ENCODE peak calls at places on chromosomes 16 and 17, in seven cellular contexts. One of them, this sample, is unnamed.

GRCh38 chr17:65801513-65801912 is 240.1 kb upstream of the AXIN2 start:
- DNase-seq in cardiac fibroblast: no peak
- DNase-seq in fibroblast of mammary gland: no peak
- DNase-seq in MG63: no peak
- DNase-seq in lung: no peak
- DNase-seq in dorsolateral prefrontal cortex: no peak
- DNase-seq in left ventricle myocardium inferior: no peak
- DNase-seq in this sample: no peak

GRCh38 chr16:10876799-10877341 is at the start of gene CIITA:
- DNase-seq in fibroblast of mammary gland: peak
- DNase-seq in dorsolateral prefrontal cortex: peak
- DNase-seq in lung: peak
- DNase-seq in left ventricle myocardium inferior: peak
- DNase-seq in MG63: peak
- DNase-seq in cardiac fibroblast: peak
- DNase-seq in this sample: peak

GRCh38 chr17:8164815-8165131 is 2.0 kb upstream of the VAMP2 start:
- DNase-seq in left ventricle myocardium inferior: peak
- DNase-seq in MG63: no peak
- DNase-seq in cardiac fibroblast: no peak
- DNase-seq in fibroblast of mammary gland: no peak
- DNase-seq in dorsolateral prefrontal cortex: no peak
- DNase-seq in lung: no peak
- DNase-seq in this sample: no peak

GRCh38 chr17:73841431-73842060 is 197.3 kb upstream of the SDK2 start:
- DNase-seq in fibroblast of mammary gland: peak
- DNase-seq in dorsolateral prefrontal cortex: no peak
- DNase-seq in cardiac fibroblast: peak
- DNase-seq in MG63: no peak
- DNase-seq in left ventricle myocardium inferior: no peak
- DNase-seq in lung: no peak
- DNase-seq in this sample: no peak

GRCh38 chr16:74035816-74036215 is 260.8 kb upstream of the PSMD7 start:
- DNase-seq in dorsolateral prefrontal cortex: no peak
- DNase-seq in MG63: no peak
- DNase-seq in fibroblast of mammary gland: peak
- DNase-seq in left ventricle myocardium inferior: no peak
- DNase-seq in cardiac fibroblast: peak
- DNase-seq in lung: no peak
- DNase-seq in this sample: no peak

GRCh38 chr16:25298165-25298872 is 40.7 kb upstream of the ZKSCAN2 start:
- DNase-seq in dorsolateral prefrontal cortex: no peak
- DNase-seq in MG63: no peak
- DNase-seq in left ventricle myocardium inferior: no peak
- DNase-seq in lung: no peak
- DNase-seq in cardiac fibroblast: no peak
- DNase-seq in fibroblast of mammary gland: no peak
- DNase-seq in this sample: no peak

GRCh38 chr17:49125449-49125848 is 7.1 kb upstream of the B4GALNT2 start:
- DNase-seq in left ventricle myocardium inferior: no peak
- DNase-seq in lung: no peak
- DNase-seq in fibroblast of mammary gland: no peak
- DNase-seq in MG63: no peak
- DNase-seq in dorsolateral prefrontal cortex: no peak
- DNase-seq in cardiac fibroblast: no peak
- DNase-seq in this sample: no peak

GRCh38 chr16:46885960-46886763 is 2.0 kb downstream of the GPT2 start:
- DNase-seq in MG63: peak
- DNase-seq in fibroblast of mammary gland: peak
- DNase-seq in dorsolateral prefrontal cortex: peak
- DNase-seq in lung: no peak
- DNase-seq in cardiac fibroblast: peak
- DNase-seq in left ventricle myocardium inferior: no peak
- DNase-seq in this sample: no peak

GRCh38 chr17:7574176-7574953 is 5.1 kb upstream of the CD68 start:
- DNase-seq in cardiac fibroblast: no peak
- DNase-seq in dorsolateral prefrontal cortex: no peak
- DNase-seq in lung: no peak
- DNase-seq in MG63: no peak
- DNase-seq in fibroblast of mammary gland: peak
- DNase-seq in left ventricle myocardium inferior: no peak
- DNase-seq in this sample: peak

GRCh38 chr17:63446218-63446980 is at the start of gene CYB561:
- DNase-seq in fibroblast of mammary gland: peak
- DNase-seq in dorsolateral prefrontal cortex: peak
- DNase-seq in lung: peak
- DNase-seq in left ventricle myocardium inferior: peak
- DNase-seq in MG63: peak
- DNase-seq in cardiac fibroblast: peak
- DNase-seq in this sample: peak

GRCh38 chr16:87945351-87946042 is 5.7 kb upstream of the BANP start:
- DNase-seq in lung: peak
- DNase-seq in cardiac fibroblast: peak
- DNase-seq in MG63: no peak
- DNase-seq in left ventricle myocardium inferior: peak
- DNase-seq in dorsolateral prefrontal cortex: peak
- DNase-seq in fibroblast of mammary gland: peak
- DNase-seq in this sample: peak
- H3K4me3 ChIP-seq in lung: no peak
- H3K4me3 ChIP-seq in cardiac fibroblast: no peak
- H3K4me3 ChIP-seq in MG63: no peak
- H3K4me3 ChIP-seq in left ventricle myocardium inferior: peak
- H3K4me3 ChIP-seq in dorsolateral prefrontal cortex: peak
- H3K4me3 ChIP-seq in fibroblast of mammary gland: no peak
- H3K4me3 ChIP-seq in this sample: no peak

DNA sequence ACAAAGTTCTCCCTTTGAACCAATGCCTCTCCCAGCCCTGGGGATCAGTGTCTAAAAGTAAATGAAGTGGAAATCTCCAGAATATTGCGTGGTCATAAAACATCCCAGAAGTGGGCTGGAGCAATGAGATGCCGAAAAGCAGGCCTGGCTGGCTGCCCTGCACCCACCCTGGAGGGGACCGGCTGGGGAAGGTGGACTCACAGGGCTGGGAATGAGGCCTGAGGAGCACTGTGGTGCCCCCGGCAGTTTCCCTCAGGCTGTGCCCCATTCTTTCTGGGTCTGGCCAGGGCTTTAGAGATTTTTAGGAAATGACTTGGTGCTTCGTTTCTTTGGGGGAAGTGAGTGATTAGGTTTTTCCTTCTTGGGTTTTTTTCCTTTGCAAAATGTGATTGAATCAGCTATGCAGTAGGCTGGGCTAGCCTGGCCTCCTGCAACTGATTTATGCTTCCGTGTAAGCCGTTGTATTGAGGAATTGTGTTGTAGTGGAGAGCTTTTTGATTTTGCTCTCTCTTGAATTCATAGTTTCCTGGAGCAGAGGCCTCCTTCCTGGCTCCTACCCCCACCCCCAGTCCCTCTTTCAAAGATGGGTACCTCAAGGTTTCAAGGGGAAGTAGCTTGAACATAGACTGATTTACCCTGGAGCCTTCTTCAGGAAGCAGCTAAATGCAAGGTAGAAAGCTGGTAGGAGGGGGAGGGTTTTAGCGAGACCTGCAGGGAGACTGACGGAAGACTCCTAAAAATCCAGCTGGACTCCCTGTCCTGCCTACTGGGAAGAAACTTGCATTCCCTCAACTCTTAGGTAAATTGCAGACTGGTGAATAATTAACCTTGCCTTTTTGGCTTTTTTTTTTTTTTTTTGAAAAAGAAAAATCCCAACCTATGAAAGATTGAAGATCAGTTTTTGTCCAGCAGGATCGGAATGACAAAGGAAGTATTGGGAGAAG is 170.3 kb downstream of the RAB11FIP4 start:
- DNase-seq in cardiac fibroblast: peak
- DNase-seq in MG63: peak
- DNase-seq in left ventricle myocardium inferior: no peak
- DNase-seq in lung: no peak
- DNase-seq in dorsolateral prefrontal cortex: no peak
- DNase-seq in fibroblast of mammary gland: peak
- DNase-seq in this sample: peak
- H3K4me3 ChIP-seq in cardiac fibroblast: peak
- H3K4me3 ChIP-seq in MG63: peak
- H3K4me3 ChIP-seq in left ventricle myocardium inferior: peak
- H3K4me3 ChIP-seq in lung: no peak
- H3K4me3 ChIP-seq in dorsolateral prefrontal cortex: no peak
- H3K4me3 ChIP-seq in fibroblast of mammary gland: peak
- H3K4me3 ChIP-seq in this sample: peak

DNA sequence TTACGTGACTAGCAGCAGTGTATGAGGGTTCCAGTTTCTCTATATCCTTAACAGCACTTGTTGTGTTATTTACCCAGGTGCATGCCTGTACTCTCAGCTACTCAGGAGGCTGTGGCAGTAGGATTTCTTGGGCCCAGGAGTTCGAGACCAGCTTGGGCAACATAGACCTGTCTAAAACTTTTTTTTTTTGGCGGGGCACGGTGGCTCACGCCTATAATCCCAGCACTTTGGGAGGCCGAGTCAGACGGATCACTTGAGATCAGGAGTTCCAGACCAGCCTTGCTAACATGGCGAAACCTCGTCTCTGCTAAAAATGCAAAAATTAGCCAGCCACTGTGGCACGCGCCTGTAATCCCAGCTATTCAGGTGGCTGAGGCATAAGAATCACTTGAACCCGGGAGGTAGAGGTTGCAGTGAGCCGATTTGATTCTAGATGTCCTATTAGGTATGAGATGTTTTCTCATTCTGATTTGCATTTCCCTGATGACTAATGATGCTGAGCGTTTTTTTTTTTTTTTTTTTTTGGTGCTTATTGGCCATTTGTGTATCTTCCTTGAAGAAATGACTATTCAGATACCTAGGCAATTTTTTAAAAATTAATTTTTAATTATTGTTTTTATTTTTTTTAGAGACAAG is 13.4 kb downstream of the CASC3 start:
- DNase-seq in dorsolateral prefrontal cortex: no peak
- DNase-seq in fibroblast of mammary gland: peak
- DNase-seq in cardiac fibroblast: no peak
- DNase-seq in left ventricle myocardium inferior: no peak
- DNase-seq in MG63: no peak
- DNase-seq in lung: no peak
- DNase-seq in this sample: no peak
- H3K4me3 ChIP-seq in dorsolateral prefrontal cortex: no peak
- H3K4me3 ChIP-seq in fibroblast of mammary gland: no peak
- H3K4me3 ChIP-seq in cardiac fibroblast: no peak
- H3K4me3 ChIP-seq in left ventricle myocardium inferior: no peak
- H3K4me3 ChIP-seq in MG63: no peak
- H3K4me3 ChIP-seq in lung: no peak
- H3K4me3 ChIP-seq in this sample: no peak

GRCh38 chr16:85535352-85536072 is 77.6 kb upstream of the GSE1 start:
- DNase-seq in cardiac fibroblast: no peak
- DNase-seq in dorsolateral prefrontal cortex: no peak
- DNase-seq in left ventricle myocardium inferior: no peak
- DNase-seq in MG63: no peak
- DNase-seq in fibroblast of mammary gland: no peak
- DNase-seq in lung: no peak
- DNase-seq in this sample: no peak

GRCh38 chr16:85537331-85537788 is 75.8 kb upstream of the GSE1 start:
- DNase-seq in lung: no peak
- DNase-seq in left ventricle myocardium inferior: no peak
- DNase-seq in cardiac fibroblast: no peak
- DNase-seq in dorsolateral prefrontal cortex: no peak
- DNase-seq in fibroblast of mammary gland: no peak
- DNase-seq in MG63: no peak
- DNase-seq in this sample: no peak

GRCh38 chr16:85534536-85535351 is 78.4 kb upstream of the GSE1 start:
- DNase-seq in left ventricle myocardium inferior: no peak
- DNase-seq in fibroblast of mammary gland: no peak
- DNase-seq in cardiac fibroblast: no peak
- DNase-seq in MG63: no peak
- DNase-seq in dorsolateral prefrontal cortex: no peak
- DNase-seq in lung: no peak
- DNase-seq in this sample: no peak

GRCh38 chr16:85536411-85537330 is 76.5 kb upstream of the GSE1 start:
- DNase-seq in dorsolateral prefrontal cortex: no peak
- DNase-seq in left ventricle myocardium inferior: no peak
- DNase-seq in lung: no peak
- DNase-seq in MG63: no peak
- DNase-seq in cardiac fibroblast: no peak
- DNase-seq in fibroblast of mammary gland: no peak
- DNase-seq in this sample: no peak

GRCh38 chr16:85536073-85536410 is 77.1 kb upstream of the GSE1 start:
- DNase-seq in left ventricle myocardium inferior: no peak
- DNase-seq in MG63: no peak
- DNase-seq in lung: no peak
- DNase-seq in dorsolateral prefrontal cortex: no peak
- DNase-seq in fibroblast of mammary gland: no peak
- DNase-seq in cardiac fibroblast: peak
- DNase-seq in this sample: peak
- H3K4me3 ChIP-seq in left ventricle myocardium inferior: peak
- H3K4me3 ChIP-seq in MG63: no peak
- H3K4me3 ChIP-seq in lung: no peak
- H3K4me3 ChIP-seq in dorsolateral prefrontal cortex: no peak
- H3K4me3 ChIP-seq in fibroblast of mammary gland: no peak
- H3K4me3 ChIP-seq in cardiac fibroblast: no peak
- H3K4me3 ChIP-seq in this sample: no peak

GRCh38 chr16:89171216-89172170 is at the start of gene CDH15:
- DNase-seq in fibroblast of mammary gland: peak
- DNase-seq in left ventricle myocardium inferior: peak
- DNase-seq in dorsolateral prefrontal cortex: peak
- DNase-seq in cardiac fibroblast: peak
- DNase-seq in MG63: peak
- DNase-seq in lung: peak
- DNase-seq in this sample: peak
- H3K4me3 ChIP-seq in fibroblast of mammary gland: no peak
- H3K4me3 ChIP-seq in left ventricle myocardium inferior: peak
- H3K4me3 ChIP-seq in dorsolateral prefrontal cortex: peak
- H3K4me3 ChIP-seq in cardiac fibroblast: peak
- H3K4me3 ChIP-seq in MG63: peak
- H3K4me3 ChIP-seq in lung: no peak
- H3K4me3 ChIP-seq in this sample: peak

DNA sequence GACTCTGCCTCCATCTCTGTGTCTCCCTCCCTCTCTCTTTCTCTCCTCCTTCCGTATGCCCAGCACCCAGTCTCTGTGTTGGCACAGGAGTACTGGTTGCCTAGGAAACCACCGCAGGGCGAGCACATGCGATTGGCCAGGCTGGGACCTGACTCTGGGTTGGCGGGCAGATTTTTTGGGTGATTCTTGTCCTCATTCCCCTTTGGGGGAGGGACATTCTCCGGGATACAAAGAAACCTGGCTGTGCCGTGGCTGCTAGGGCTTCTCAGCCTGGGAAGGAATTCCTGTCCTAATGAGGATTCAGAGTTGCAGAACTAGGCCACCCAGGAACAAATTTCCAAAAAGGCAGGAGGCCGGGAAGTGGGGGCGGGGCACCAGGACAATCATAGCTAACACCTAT is 168.9 kb downstream of the SHISA9 start:
- DNase-seq in fibroblast of mammary gland: no peak
- DNase-seq in left ventricle myocardium inferior: no peak
- DNase-seq in MG63: no peak
- DNase-seq in cardiac fibroblast: no peak
- DNase-seq in dorsolateral prefrontal cortex: peak
- DNase-seq in lung: no peak
- DNase-seq in this sample: no peak
- H3K4me3 ChIP-seq in fibroblast of mammary gland: no peak
- H3K4me3 ChIP-seq in left ventricle myocardium inferior: no peak
- H3K4me3 ChIP-seq in MG63: no peak
- H3K4me3 ChIP-seq in cardiac fibroblast: no peak
- H3K4me3 ChIP-seq in dorsolateral prefrontal cortex: no peak
- H3K4me3 ChIP-seq in lung: no peak
- H3K4me3 ChIP-seq in this sample: no peak

GRCh38 chr16:85029413-85029794 is 1.8 kb downstream of the KIAA0513 start:
- DNase-seq in left ventricle myocardium inferior: no peak
- DNase-seq in MG63: no peak
- DNase-seq in dorsolateral prefrontal cortex: no peak
- DNase-seq in cardiac fibroblast: no peak
- DNase-seq in fibroblast of mammary gland: peak
- DNase-seq in lung: no peak
- DNase-seq in this sample: peak
- H3K4me3 ChIP-seq in left ventricle myocardium inferior: peak
- H3K4me3 ChIP-seq in MG63: no peak
- H3K4me3 ChIP-seq in dorsolateral prefrontal cortex: peak
- H3K4me3 ChIP-seq in cardiac fibroblast: no peak
- H3K4me3 ChIP-seq in fibroblast of mammary gland: peak
- H3K4me3 ChIP-seq in lung: no peak
- H3K4me3 ChIP-seq in this sample: no peak